ENCODE peak calls at places on chromosomes 2 and 18, in four cellular contexts. R, A, B and Z are unnamed samples.

GRCh38 chr18:61845212-61845611 is 47.6 kb downstream of the RNF152 start:
- DNase-seq in R (no peak), A (no peak), B (no peak), Z (no peak)

GRCh38 chr18:61169386-61169785 is 163.8 kb upstream of the CDH20 start:
- DNase-seq in R (no peak), A (no peak), B (no peak), Z (no peak)

GRCh38 chr18:34801769-34802168 is 91.7 kb downstream of the DTNA start:
- DNase-seq in R (no peak), A (no peak), B (no peak), Z (no peak)

GRCh38 chr2:171523969-171524401 is 1.7 kb downstream of the CYBRD1 start:
- DNase-seq in R (no peak), A (no peak), B (no peak), Z (no peak)

GRCh38 chr2:147790580-147790979 is 54.2 kb upstream of the ACVR2A start:
- DNase-seq in R (no peak), A (no peak), B (no peak), Z (no peak)

GRCh38 chr2:134253804-134254203 is at the start of gene MGAT5:
- DNase-seq in R (no peak), A (no peak), B (no peak), Z (no peak)

GRCh38 chr2:47003641-47004427 is 88.2 kb upstream of the MCFD2 start:
- DNase-seq in R (no peak), A (no peak), B (no peak), Z (no peak)

GRCh38 chr2:240210198-240210965 is 69.9 kb upstream of the OTOS start:
- DNase-seq in R (peak; percentile 37), A (no peak), B (peak; percentile 14), Z (no peak)

GRCh38 chr2:45009303-45009927 is at the start of gene SIX2:
- DNase-seq in R (peak; percentile 84), A (peak; percentile 95), B (peak; percentile 85), Z (peak; percentile 60)

GRCh38 chr18:8685141-8685913 is 20.0 kb upstream of the MTCL1 start:
- DNase-seq in R (no peak), A (no peak), B (no peak), Z (no peak)

GRCh38 chr2:109736177-109736827 is 57.8 kb upstream of the RGPD5 start:
- DNase-seq in R (peak; percentile 53), A (no peak), B (peak; percentile 75), Z (peak; percentile 57)

DNA sequence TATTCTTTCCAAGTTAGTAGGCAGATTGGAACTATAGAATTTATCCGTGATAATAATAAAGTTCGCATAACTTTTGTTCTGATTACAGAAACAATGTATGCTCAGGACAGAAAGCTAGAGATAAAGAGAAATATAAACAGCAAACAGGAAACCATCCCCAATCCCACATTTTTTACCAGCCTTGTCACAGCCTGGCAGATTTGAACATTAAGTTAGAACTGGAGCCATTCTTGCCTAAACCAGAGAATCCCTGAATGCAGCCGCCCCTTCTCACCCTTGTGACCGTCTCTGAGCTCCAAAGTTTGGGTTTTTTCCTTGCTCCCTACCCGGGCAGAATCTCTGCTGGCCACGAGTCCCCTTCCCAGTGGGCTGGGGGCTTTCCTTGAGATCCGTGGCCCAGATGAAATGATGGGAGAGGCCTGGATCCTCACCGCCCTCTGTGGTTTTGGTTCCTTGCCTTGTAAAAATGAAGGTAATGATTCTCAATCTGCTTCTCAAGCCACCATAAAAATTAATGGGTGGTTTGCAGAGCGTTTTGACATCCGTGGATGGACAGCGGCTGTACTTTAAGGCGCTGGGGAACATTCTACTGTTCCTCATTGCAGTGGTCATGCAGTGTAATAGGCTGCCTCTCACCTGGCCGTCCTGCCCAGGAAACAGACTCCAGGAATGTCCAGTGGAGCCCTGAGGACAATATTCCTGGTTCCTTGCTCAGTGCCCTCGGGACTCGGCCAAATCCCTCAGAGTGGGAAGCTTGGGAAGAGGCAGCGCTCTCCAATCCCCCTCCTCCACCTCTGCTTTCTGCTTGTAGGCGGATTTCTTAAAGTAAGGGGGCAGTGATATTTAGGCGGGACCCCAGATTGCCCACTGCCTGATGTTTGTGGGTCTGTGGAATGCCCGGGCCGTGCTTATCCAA is 1.6 kb downstream of the SH3BP4 start:
- DNase-seq in R (peak; percentile 54), A (no peak), B (no peak), Z (no peak)
- TF ChIP-seq POLR2A in R (no peak), A (no peak), B (no peak), Z (no peak)

GRCh38 chr18:11377766-11378540 is 228.6 kb upstream of the PIEZO2 start:
- DNase-seq in R (no peak), A (no peak), B (no peak), Z (no peak)
- H3K4me1 ChIP-seq in R (no peaks in the 10 kb centered on the region), A (no peaks in the 10 kb centered on the region), B (no peaks in the 10 kb centered on the region), Z (no peaks in the 10 kb centered on the region)

GRCh38 chr18:3252843-3253242 is 5.2 kb downstream of the MYL12A start:
- DNase-seq in R (no peak), A (no peak), B (no peak), Z (no peak)
- TF ChIP-seq POLR2A in R (no peak), A (no peak), B (no peak), Z (no peak)

GRCh38 chr2:25308599-25308998 is 33.1 kb downstream of the DNMT3A start:
- DNase-seq in R (no peak), A (no peak), B (no peak), Z (no peak)

GRCh38 chr2:25310965-25311865 is 30.5 kb downstream of the DNMT3A start:
- DNase-seq in R (peak; percentile 68), A (no peak), B (peak; percentile 69), Z (no peak)

GRCh38 chr2:25311866-25312575 is 29.7 kb downstream of the DNMT3A start:
- DNase-seq in R (no peak), A (peak; percentile 49), B (peak; percentile 70), Z (peak; percentile 82)

GRCh38 chr2:25309402-25309801 is 32.3 kb downstream of the DNMT3A start:
- DNase-seq in R (no peak), A (no peak), B (peak; percentile 66), Z (no peak)

DNA sequence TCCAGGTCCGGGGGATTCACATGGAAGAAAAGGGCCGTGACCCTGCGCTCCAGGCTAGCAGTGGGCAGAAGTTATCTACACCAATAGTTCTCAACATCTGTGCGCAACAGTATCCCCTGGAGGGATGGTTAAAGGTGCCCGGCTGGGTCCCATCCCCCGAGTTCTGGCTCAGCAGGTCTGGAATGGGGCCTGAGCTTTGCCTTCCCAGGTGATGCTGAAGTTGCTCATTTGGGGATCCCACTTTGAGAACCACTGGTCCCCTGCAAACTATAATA is 31.1 kb downstream of the DNMT3A start:
- DNase-seq in R (no peak), A (no peak), B (no peak), Z (no peak)
- H3K4me1 ChIP-seq in R (peaks cover 16% of the 10 kb centered on the region), A (peaks cover 91% of the 10 kb centered on the region), B (peaks cover 50% of the 10 kb centered on the region), Z (peaks cover 24% of the 10 kb centered on the region)

DNA sequence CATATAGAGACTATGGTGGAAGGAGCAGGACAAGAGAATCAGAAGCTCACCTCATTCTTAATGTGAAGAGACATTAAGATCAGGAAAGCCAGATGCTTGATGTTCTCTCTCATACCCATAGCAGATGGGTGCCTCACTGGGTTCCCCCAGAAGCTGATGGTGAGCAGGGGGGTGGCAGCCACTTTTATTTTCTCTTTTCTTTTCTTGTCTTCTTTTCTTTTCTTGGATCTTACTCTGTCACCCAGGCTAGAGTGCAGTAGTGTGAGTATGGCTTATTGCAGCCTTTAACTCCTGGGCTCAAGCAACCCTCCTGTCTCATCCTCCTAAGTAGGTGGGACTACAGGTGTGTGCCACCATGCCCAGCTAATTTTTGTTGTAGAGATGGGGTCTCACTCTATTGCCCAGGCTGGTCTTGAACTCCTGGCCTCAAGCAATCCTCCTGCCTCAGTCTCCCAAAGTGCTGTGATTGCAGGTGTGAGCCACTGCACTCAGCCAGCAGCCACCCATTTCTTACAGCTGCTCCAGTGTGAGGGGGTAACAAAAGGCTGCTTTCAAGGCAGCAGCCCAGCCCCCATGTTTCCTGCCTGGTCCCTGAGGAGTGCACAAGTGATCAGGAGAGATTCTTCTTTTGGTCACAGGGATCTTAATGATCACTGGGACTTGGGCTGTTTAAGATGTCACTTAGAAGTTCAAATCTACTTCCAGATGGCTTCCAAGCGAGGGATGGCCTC is 15.1 kb upstream of the CXCR4 start:
- DNase-seq in R (no peak), A (no peak), B (no peak), Z (no peak)
- TF ChIP-seq POLR2A in R (no peak), A (no peak), B (no peak), Z (no peak)

DNA sequence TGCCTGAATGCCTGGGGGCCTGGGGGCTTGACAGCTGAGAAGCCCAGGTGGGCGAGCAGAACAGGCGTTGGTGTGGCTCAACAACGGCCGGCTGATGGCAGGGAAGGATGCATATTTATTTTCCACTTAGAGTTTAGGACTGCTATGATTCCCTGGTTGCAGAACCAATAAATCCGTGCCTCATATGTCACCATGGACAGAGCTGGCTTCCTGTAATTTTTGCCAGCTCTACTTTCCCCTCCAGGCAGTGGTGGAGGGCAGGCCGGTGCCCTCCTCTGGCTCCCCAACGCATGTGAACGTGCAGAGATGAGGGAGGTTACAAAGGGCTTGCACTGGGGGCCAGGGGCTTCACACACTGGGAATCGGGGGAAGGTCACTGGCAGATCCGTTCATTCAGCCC is 18.2 kb downstream of the SAG start:
- DNase-seq in R (no peak), A (no peak), B (no peak), Z (no peak)
- H3K4me1 ChIP-seq in R (no peaks in the 10 kb centered on the region), A (no peaks in the 10 kb centered on the region), B (no peaks in the 10 kb centered on the region), Z (no peaks in the 10 kb centered on the region)

GRCh38 chr2:127422631-127423475 is 4.6 kb downstream of the PROC start:
- DNase-seq in R (no peak), A (no peak), B (no peak), Z (no peak)
- TF ChIP-seq POLR2A in R (no peak), A (no peak), B (no peak), Z (no peak)